ENCODE peak calls at places on chromosomes 4 and X, in five cellular contexts. One of them, this sample, is unnamed. For H3K4me1 and H3K27me3, the result is how much of the 10 kb centered on the place peaks cover.

GRCh38 chrX:45851434-45851991 is 650.8 kb upstream of the DIPK2B start:
- DNase-seq in CD8-positive, alpha-beta T cell: peak
- DNase-seq in heart right ventricle: no peak
- DNase-seq in adrenal gland: no peak
- DNase-seq in Peyer's patch: no peak
- DNase-seq in this sample: peak

GRCh38 chr4:26323807-26324206 is 3.0 kb downstream of the RBPJ start:
- DNase-seq in CD8-positive, alpha-beta T cell: no peak
- DNase-seq in heart right ventricle: no peak
- DNase-seq in adrenal gland: no peak
- DNase-seq in Peyer's patch: no peak
- DNase-seq in this sample: no peak

GRCh38 chr4:83054928-83055327 is 19.9 kb downstream of the COPS4 start:
- DNase-seq in CD8-positive, alpha-beta T cell: no peak
- DNase-seq in heart right ventricle: no peak
- DNase-seq in adrenal gland: no peak
- DNase-seq in Peyer's patch: no peak
- DNase-seq in this sample: peak

GRCh38 chr4:38717604-38718003 is 53.6 kb downstream of the KLF3 start:
- DNase-seq in CD8-positive, alpha-beta T cell: no peak
- DNase-seq in heart right ventricle: no peak
- DNase-seq in adrenal gland: no peak
- DNase-seq in Peyer's patch: no peak
- DNase-seq in this sample: no peak

GRCh38 chr4:121951570-121952110 is at the start of gene TRPC3:
- DNase-seq in CD8-positive, alpha-beta T cell: peak
- DNase-seq in heart right ventricle: peak
- DNase-seq in adrenal gland: no peak
- DNase-seq in Peyer's patch: peak
- DNase-seq in this sample: peak

GRCh38 chr4:11549525-11549924 is 120.8 kb upstream of the HS3ST1 start:
- DNase-seq in CD8-positive, alpha-beta T cell: no peak
- DNase-seq in heart right ventricle: no peak
- DNase-seq in adrenal gland: no peak
- DNase-seq in Peyer's patch: no peak
- DNase-seq in this sample: no peak

GRCh38 chr4:165873298-165874071 is 448 bp downstream of the TLL1 start:
- DNase-seq in CD8-positive, alpha-beta T cell: no peak
- DNase-seq in heart right ventricle: peak
- DNase-seq in adrenal gland: no peak
- DNase-seq in Peyer's patch: no peak
- DNase-seq in this sample: no peak

GRCh38 chr4:31655328-31655727 is 935.2 kb downstream of the PCDH7 start:
- DNase-seq in CD8-positive, alpha-beta T cell: no peak
- DNase-seq in heart right ventricle: no peak
- DNase-seq in adrenal gland: no peak
- DNase-seq in Peyer's patch: no peak
- DNase-seq in this sample: no peak

GRCh38 chr4:8773124-8773931 is 98.3 kb downstream of the HMX1 start:
- DNase-seq in CD8-positive, alpha-beta T cell: no peak
- DNase-seq in heart right ventricle: no peak
- DNase-seq in adrenal gland: no peak
- DNase-seq in Peyer's patch: no peak
- DNase-seq in this sample: no peak

GRCh38 chr4:2914220-2915126 is 48.7 kb downstream of the NOP14 start:
- DNase-seq in CD8-positive, alpha-beta T cell: no peak
- DNase-seq in heart right ventricle: no peak
- DNase-seq in adrenal gland: no peak
- DNase-seq in Peyer's patch: no peak
- DNase-seq in this sample: no peak

GRCh38 chr4:3123201-3123671 is 48.8 kb downstream of the HTT start:
- DNase-seq in CD8-positive, alpha-beta T cell: no peak
- DNase-seq in heart right ventricle: no peak
- DNase-seq in adrenal gland: no peak
- DNase-seq in Peyer's patch: no peak
- DNase-seq in this sample: no peak

GRCh38 chr4:137700072-137700471 is 167.8 kb upstream of the PCDH18 start:
- DNase-seq in CD8-positive, alpha-beta T cell: no peak
- DNase-seq in heart right ventricle: no peak
- DNase-seq in adrenal gland: no peak
- DNase-seq in Peyer's patch: no peak
- DNase-seq in this sample: no peak

GRCh38 chr4:156799121-156799589 is 172.4 kb downstream of the PDGFC start:
- DNase-seq in CD8-positive, alpha-beta T cell: no peak
- DNase-seq in heart right ventricle: no peak
- DNase-seq in adrenal gland: no peak
- DNase-seq in Peyer's patch: no peak
- DNase-seq in this sample: no peak

GRCh38 chr4:118738090-118738489 is 52.9 kb downstream of the METTL14 start:
- DNase-seq in CD8-positive, alpha-beta T cell: no peak
- DNase-seq in heart right ventricle: no peak
- DNase-seq in adrenal gland: no peak
- DNase-seq in Peyer's patch: no peak
- DNase-seq in this sample: no peak

GRCh38 chr4:148790691-148791090 is 348.5 kb upstream of the NR3C2 start:
- DNase-seq in CD8-positive, alpha-beta T cell: no peak
- DNase-seq in heart right ventricle: no peak
- DNase-seq in adrenal gland: no peak
- DNase-seq in Peyer's patch: no peak
- DNase-seq in this sample: no peak

GRCh38 chr4:155405059-155405458 is 28.3 kb upstream of the MAP9 start:
- DNase-seq in CD8-positive, alpha-beta T cell: no peak
- DNase-seq in heart right ventricle: no peak
- DNase-seq in adrenal gland: no peak
- DNase-seq in Peyer's patch: no peak
- DNase-seq in this sample: no peak

GRCh38 chrX:55056820-55057690 is 17.8 kb upstream of the PAGE2B start:
- DNase-seq in CD8-positive, alpha-beta T cell: peak
- DNase-seq in heart right ventricle: no peak
- DNase-seq in adrenal gland: no peak
- DNase-seq in Peyer's patch: no peak
- DNase-seq in this sample: peak

DNA sequence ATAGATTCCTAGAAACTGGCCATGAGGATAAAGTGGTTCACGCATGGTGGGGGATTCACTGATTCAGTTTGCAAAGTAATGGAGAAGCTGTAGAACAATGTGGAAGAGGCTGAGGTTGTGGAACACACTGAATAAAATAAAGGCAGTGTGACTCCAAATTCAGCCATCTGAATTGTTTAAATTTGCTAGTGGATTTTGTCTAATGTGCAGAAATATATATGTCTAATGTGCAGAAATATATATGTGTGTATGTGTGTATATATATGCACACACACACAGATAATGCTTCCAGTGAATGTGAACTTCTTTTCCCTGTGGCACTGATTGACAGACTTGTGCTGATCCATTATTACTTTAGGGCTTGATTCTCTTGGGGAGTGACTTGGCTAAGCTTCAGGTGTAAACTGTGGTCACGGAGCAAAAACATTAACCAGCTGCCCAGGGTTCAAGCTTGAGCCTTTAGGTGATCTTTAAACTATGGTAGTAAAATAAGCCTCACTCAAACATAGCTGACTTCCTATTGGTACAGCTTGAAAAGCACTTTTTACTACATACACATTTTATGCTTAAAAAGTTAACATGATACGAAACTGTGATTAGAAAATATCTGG is 3.5 kb downstream of the STBD1 start:
- DNase-seq in CD8-positive, alpha-beta T cell: no peak
- DNase-seq in heart right ventricle: no peak
- DNase-seq in adrenal gland: no peak
- DNase-seq in Peyer's patch: no peak
- DNase-seq in this sample: no peak
- H3K4me1 ChIP-seq in CD8-positive, alpha-beta T cell: under half
- H3K4me1 ChIP-seq in heart right ventricle: under half
- H3K4me1 ChIP-seq in adrenal gland: under half
- H3K4me1 ChIP-seq in Peyer's patch: under half
- H3K4me1 ChIP-seq in this sample: under half

GRCh38 chrX:110733166-110733565 is 62.5 kb downstream of the CHRDL1 start:
- DNase-seq in CD8-positive, alpha-beta T cell: no peak
- DNase-seq in heart right ventricle: no peak
- DNase-seq in adrenal gland: no peak
- DNase-seq in Peyer's patch: no peak
- DNase-seq in this sample: no peak

GRCh38 chrX:110732274-110732673 is 63.3 kb downstream of the CHRDL1 start:
- DNase-seq in CD8-positive, alpha-beta T cell: no peak
- DNase-seq in heart right ventricle: peak
- DNase-seq in adrenal gland: no peak
- DNase-seq in Peyer's patch: no peak
- DNase-seq in this sample: no peak

DNA sequence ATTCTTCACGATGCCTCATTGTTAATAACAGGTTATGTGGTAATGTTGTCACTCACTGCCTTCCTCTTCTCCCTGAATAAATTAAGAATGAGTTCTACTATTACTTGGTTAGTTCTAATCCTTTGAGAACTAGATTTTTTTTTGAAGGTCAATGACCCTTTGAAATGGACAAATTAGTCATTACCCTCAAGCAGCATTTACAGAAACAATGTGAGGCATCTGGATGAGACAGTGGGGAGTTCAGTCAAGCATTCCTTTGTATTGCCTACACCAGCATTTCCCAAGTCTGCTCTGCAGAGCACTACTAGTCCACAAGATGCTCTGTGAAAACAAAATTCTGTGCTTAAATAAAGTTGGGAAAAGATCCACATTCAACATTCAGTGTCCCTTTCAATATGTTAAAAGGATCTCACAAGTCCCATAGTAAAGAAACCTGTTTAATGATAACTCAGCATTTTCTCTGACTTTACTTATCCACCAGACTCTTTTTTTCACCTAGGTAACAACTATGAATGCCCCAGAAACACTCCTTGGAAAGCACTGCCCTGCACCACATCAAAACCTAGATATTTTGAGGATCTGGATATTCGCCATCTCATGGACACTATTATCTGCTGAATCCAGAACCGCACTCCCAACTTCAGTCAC is 60.6 kb downstream of the CHRDL1 start:
- DNase-seq in CD8-positive, alpha-beta T cell: no peak
- DNase-seq in heart right ventricle: no peak
- DNase-seq in adrenal gland: no peak
- DNase-seq in Peyer's patch: no peak
- DNase-seq in this sample: no peak
- H3K27me3 ChIP-seq in CD8-positive, alpha-beta T cell: under half
- H3K27me3 ChIP-seq in heart right ventricle: under half
- H3K27me3 ChIP-seq in adrenal gland: under half
- H3K27me3 ChIP-seq in Peyer's patch: under half
- H3K27me3 ChIP-seq in this sample: under half

DNA sequence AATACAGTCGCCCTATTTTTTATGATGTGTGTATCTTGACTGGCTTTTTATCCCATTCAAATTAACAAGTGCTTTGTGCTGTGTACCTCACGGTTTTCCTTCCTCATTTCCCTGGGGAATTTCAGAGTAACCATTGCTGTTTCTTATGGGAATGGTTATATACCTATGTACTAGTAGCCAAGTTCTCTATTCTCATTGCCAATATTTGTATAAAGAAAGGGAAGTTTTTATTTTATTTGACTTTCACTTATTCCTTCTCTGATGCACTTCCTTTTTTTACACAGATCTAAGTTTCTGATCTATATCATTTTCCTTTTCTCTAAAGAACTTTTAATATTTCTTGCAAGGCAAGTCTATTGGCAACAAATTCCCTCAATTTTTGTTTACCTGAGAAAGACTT is 181.3 kb downstream of the SOWAHB start:
- DNase-seq in CD8-positive, alpha-beta T cell: no peak
- DNase-seq in heart right ventricle: no peak
- DNase-seq in adrenal gland: no peak
- DNase-seq in Peyer's patch: no peak
- DNase-seq in this sample: no peak
- H3K4me1 ChIP-seq in CD8-positive, alpha-beta T cell: under half
- H3K4me1 ChIP-seq in heart right ventricle: under half
- H3K4me1 ChIP-seq in adrenal gland: under half
- H3K4me1 ChIP-seq in Peyer's patch: under half
- H3K4me1 ChIP-seq in this sample: under half

GRCh38 chrX:30307466-30307865 is 1.7 kb downstream of the NR0B1 start:
- DNase-seq in CD8-positive, alpha-beta T cell: no peak
- DNase-seq in heart right ventricle: no peak
- DNase-seq in adrenal gland: no peak
- DNase-seq in Peyer's patch: no peak
- DNase-seq in this sample: no peak
- H3K27me3 ChIP-seq in CD8-positive, alpha-beta T cell: under half
- H3K27me3 ChIP-seq in heart right ventricle: under half
- H3K27me3 ChIP-seq in adrenal gland: under half
- H3K27me3 ChIP-seq in Peyer's patch: under half
- H3K27me3 ChIP-seq in this sample: under half

DNA sequence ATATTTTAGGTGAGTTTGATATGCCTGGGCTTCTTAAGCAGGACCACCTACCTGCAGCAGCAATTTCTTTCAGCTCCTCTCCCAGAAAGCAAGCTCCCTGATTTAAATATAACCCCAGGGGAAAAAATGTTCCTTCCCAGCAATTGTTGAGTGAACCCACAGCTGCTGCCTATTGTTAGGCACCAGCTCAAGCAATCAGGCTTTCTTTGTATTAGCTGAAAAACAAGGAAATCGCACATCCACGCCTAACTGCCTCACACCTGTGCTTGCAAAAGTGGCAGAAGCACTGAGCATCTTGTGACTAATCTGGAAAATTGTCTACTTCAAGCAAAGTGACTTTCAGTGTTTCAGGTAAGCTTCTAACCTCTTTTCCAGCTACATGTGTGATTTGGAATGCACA is 432.2 kb downstream of the SMARCA1 start:
- DNase-seq in CD8-positive, alpha-beta T cell: no peak
- DNase-seq in heart right ventricle: no peak
- DNase-seq in adrenal gland: no peak
- DNase-seq in Peyer's patch: no peak
- DNase-seq in this sample: no peak
- H3K4me1 ChIP-seq in CD8-positive, alpha-beta T cell: under half
- H3K4me1 ChIP-seq in heart right ventricle: under half
- H3K4me1 ChIP-seq in adrenal gland: under half
- H3K4me1 ChIP-seq in Peyer's patch: under half
- H3K4me1 ChIP-seq in this sample: under half

GRCh38 chr4:1004071-1004418 is 7.4 kb upstream of the FGFRL1 start:
- DNase-seq in CD8-positive, alpha-beta T cell: no peak
- DNase-seq in heart right ventricle: no peak
- DNase-seq in adrenal gland: no peak
- DNase-seq in Peyer's patch: no peak
- DNase-seq in this sample: no peak
- H3K27me3 ChIP-seq in CD8-positive, alpha-beta T cell: under half
- H3K27me3 ChIP-seq in heart right ventricle: half or more
- H3K27me3 ChIP-seq in adrenal gland: under half
- H3K27me3 ChIP-seq in Peyer's patch: under half
- H3K27me3 ChIP-seq in this sample: under half

DNA sequence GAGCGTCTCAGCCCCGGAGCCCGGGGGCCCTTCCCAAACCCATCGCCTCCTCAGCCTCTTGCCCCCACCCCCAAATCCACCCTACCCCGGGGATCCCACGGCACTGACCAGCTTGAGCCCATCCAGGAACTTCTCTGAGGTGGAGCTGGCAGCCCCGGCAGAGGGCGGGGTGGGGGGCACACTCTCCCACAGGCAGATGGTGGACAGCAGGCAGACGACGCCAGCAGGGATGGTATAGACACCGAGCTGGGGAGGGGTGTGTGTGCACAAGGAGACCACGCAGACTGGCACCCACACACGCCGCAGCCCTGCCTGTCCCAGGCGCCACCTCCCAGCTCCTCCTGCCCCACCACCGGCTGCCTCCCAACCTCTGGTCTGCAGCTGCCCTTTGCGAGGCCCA is 4.3 kb downstream of the SLC49A3 start:
- DNase-seq in CD8-positive, alpha-beta T cell: no peak
- DNase-seq in heart right ventricle: no peak
- DNase-seq in adrenal gland: no peak
- DNase-seq in Peyer's patch: no peak
- DNase-seq in this sample: no peak
- H3K4me1 ChIP-seq in CD8-positive, alpha-beta T cell: under half
- H3K4me1 ChIP-seq in heart right ventricle: under half
- H3K4me1 ChIP-seq in adrenal gland: under half
- H3K4me1 ChIP-seq in Peyer's patch: under half
- H3K4me1 ChIP-seq in this sample: under half

GRCh38 chr4:995311-996026 is 2.3 kb upstream of the SLC26A1 start:
- DNase-seq in CD8-positive, alpha-beta T cell: no peak
- DNase-seq in heart right ventricle: no peak
- DNase-seq in adrenal gland: no peak
- DNase-seq in Peyer's patch: no peak
- DNase-seq in this sample: no peak
- H3K27me3 ChIP-seq in CD8-positive, alpha-beta T cell: under half
- H3K27me3 ChIP-seq in heart right ventricle: under half
- H3K27me3 ChIP-seq in adrenal gland: under half
- H3K27me3 ChIP-seq in Peyer's patch: under half
- H3K27me3 ChIP-seq in this sample: under half

This sample was measured in CD4-positive, CD25-positive, alpha-beta regulatory T cell.